ENCODE peak calls at places on chromosomes 6 and 20, in six cellular contexts. J is naive thymus-derived CD4-positive, alpha-beta T cell; T is cardiac muscle cell; O is foreskin fibroblast; P is GM12878; F is adipocyte. L is an unnamed sample.

GRCh38 chr20:7792131-7792869 is 148.0 kb downstream of the HAO1 start:
- DNase-seq in T (no peak), J (no peak), F (no peak), O (no peak), P (no peak), L (no peak)

GRCh38 chr6:56581561-56581960 is 61.1 kb downstream of the DST start:
- DNase-seq in O (peak), T (no peak), P (no peak), F (no peak), J (no peak), L (no peak)

GRCh38 chr6:142313284-142313683 is 11.5 kb downstream of the ADGRG6 start:
- DNase-seq in T (no peak), F (peak), O (peak), J (no peak), P (no peak), L (no peak)

GRCh38 chr6:45378324-45378926 is 691 bp upstream of the SUPT3H start:
- DNase-seq in P (no peak), J (no peak), F (peak), T (peak), O (no peak), L (no peak)

GRCh38 chr20:7841291-7841966 is 98.8 kb downstream of the HAO1 start:
- DNase-seq in F (peak), O (peak), T (no peak), J (no peak), P (no peak), L (no peak)

GRCh38 chr20:16703570-16703969 is 26.3 kb upstream of the SNRPB2 start:
- DNase-seq in T (no peak), O (no peak), F (no peak), P (no peak), J (no peak), L (no peak)

GRCh38 chr6:43608310-43608763 is 20.7 kb downstream of the GTPBP2 start:
- DNase-seq in P (peak), F (peak), T (peak), J (peak), O (peak), L (no peak)

GRCh38 chr6:147528511-147529145 is 20.1 kb downstream of the SAMD5 start:
- DNase-seq in F (peak), P (no peak), O (no peak), T (no peak), J (no peak), L (no peak)

GRCh38 chr6:134235937-134236751 is 81.8 kb downstream of the SGK1 start:
- DNase-seq in T (no peak), J (no peak), P (peak), F (peak), O (peak), L (no peak)

GRCh38 chr6:114096553-114097172 is 125.7 kb upstream of the HDAC2 start:
- DNase-seq in O (peak), F (peak), J (peak), T (peak), P (no peak), L (no peak)

GRCh38 chr6:12008366-12009179 is 3.5 kb upstream of the HIVEP1 start:
- DNase-seq in J (peak), T (peak), O (peak), F (peak), P (peak), L (peak)

GRCh38 chr20:23061713-23062561 is 12.5 kb upstream of the THBD start:
- DNase-seq in J (no peak), F (peak), O (peak), T (no peak), P (no peak), L (no peak)

GRCh38 chr20:64210661-64211369 is 44.7 kb upstream of the PCMTD2 start:
- DNase-seq in P (no peak), J (no peak), O (peak), T (no peak), F (peak), L (no peak)

GRCh38 chr20:64212750-64213149 is 42.8 kb upstream of the PCMTD2 start:
- DNase-seq in O (peak), P (no peak), F (peak), T (no peak), J (no peak), L (no peak)

GRCh38 chr20:64214952-64215351 is 40.6 kb upstream of the PCMTD2 start:
- DNase-seq in J (no peak), T (no peak), O (no peak), P (no peak), F (no peak), L (no peak)

GRCh38 chr20:64214113-64214512 is 41.4 kb upstream of the PCMTD2 start:
- DNase-seq in T (no peak), P (no peak), O (no peak), F (no peak), J (no peak), L (no peak)

DNA sequence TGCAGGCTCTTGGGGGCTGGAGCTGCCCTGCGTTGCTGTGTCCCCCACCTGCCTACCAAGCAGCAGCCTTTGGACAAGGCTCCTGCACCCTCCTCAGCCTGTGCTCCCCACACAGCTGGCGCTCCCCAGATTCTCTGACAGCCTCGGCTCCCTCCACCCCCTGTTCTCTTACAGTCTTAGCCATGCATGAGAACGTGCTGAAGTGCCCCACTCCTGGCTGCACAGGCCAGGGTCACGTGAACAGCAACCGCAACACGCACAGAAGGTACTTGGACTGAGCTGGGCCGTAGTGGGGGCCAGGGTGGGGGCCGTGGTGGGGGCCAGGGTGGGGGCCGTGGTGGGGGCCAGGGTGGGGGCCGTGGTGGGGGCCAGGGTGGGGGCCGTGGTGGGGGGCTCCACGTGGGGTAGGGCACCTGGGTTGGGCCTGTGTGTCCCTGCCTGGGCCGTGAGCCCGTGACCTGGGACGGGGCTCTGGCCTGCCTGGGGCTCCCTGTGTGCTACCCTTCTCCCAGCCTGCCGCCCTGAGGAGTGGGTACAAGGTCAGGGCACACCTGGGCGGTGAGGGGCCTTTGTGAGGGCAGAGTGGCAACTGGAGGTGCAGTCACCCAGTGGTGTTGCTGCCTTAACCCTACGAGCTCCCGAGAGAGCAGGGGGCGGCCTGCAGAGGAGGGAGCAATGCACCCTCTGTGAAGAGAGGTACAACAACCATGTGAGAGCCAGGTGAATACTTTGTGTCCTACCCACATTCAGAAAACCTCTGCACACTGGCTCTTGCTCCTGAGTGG is 43.5 kb upstream of the PCMTD2 start:
- DNase-seq in J (no peak), P (no peak), O (no peak), T (no peak), F (no peak), L (no peak)
- H3K4me3 ChIP-seq in J (no peak), P (no peak), O (no peak), T (no peak), F (no peak), L (no peak)

GRCh38 chr6:102417368-102417767 is 1023.9 kb downstream of the GRIK2 start:
- DNase-seq in J (no peak), O (no peak), T (no peak), F (no peak), P (no peak), L (no peak)
- H3K4me3 ChIP-seq in J (no peak), O (no peak), T (no peak), F (no peak), P (no peak), L (no peak)

GRCh38 chr20:41045680-41046079 is 17.1 kb downstream of the TOP1 start:
- DNase-seq in T (no peak), P (no peak), J (no peak), F (no peak), O (no peak), L (no peak)

GRCh38 chr20:41046716-41047115 is 18.1 kb downstream of the TOP1 start:
- DNase-seq in P (no peak), T (no peak), O (peak), F (no peak), J (no peak), L (no peak)

GRCh38 chr20:41047975-41048305 is 19.3 kb downstream of the TOP1 start:
- DNase-seq in O (no peak), J (peak), T (no peak), F (peak), P (no peak), L (no peak)

GRCh38 chr20:41048475-41049242 is 20.0 kb downstream of the TOP1 start:
- DNase-seq in T (no peak), P (no peak), O (no peak), F (no peak), J (peak), L (no peak)

GRCh38 chr20:41047279-41047974 is 18.8 kb downstream of the TOP1 start:
- DNase-seq in P (no peak), O (no peak), J (no peak), F (no peak), T (no peak), L (no peak)
- H3K4me3 ChIP-seq in P (peak), O (peak), J (peak), F (peak), T (no peak), L (peak)

GRCh38 chr6:40419377-40419776 is 167.8 kb downstream of the LRFN2 start:
- DNase-seq in J (no peak), O (peak), F (no peak), P (no peak), T (no peak), L (no peak)
- H3K4me3 ChIP-seq in J (no peak), O (no peak), F (no peak), P (no peak), T (no peak), L (no peak)

GRCh38 chr20:52105045-52105572 is 86.5 kb downstream of the ZFP64 start:
- DNase-seq in F (peak), J (no peak), P (no peak), T (peak), O (peak), L (no peak)

GRCh38 chr20:52103469-52103910 is 88.1 kb downstream of the ZFP64 start:
- DNase-seq in T (no peak), J (peak), O (peak), P (no peak), F (peak), L (no peak)

GRCh38 chr20:52103911-52104545 is 87.6 kb downstream of the ZFP64 start:
- DNase-seq in T (no peak), J (no peak), F (peak), P (no peak), O (peak), L (no peak)

GRCh38 chr20:52104546-52105044 is 87.0 kb downstream of the ZFP64 start:
- DNase-seq in P (no peak), O (peak), T (peak), F (peak), J (no peak), L (no peak)

GRCh38 chr20:52105573-52106422 is 85.8 kb downstream of the ZFP64 start:
- DNase-seq in T (peak), J (no peak), P (no peak), O (peak), F (peak), L (no peak)
- H3K4me3 ChIP-seq in T (peak), J (peak), P (peak), O (peak), F (peak), L (peak)

DNA sequence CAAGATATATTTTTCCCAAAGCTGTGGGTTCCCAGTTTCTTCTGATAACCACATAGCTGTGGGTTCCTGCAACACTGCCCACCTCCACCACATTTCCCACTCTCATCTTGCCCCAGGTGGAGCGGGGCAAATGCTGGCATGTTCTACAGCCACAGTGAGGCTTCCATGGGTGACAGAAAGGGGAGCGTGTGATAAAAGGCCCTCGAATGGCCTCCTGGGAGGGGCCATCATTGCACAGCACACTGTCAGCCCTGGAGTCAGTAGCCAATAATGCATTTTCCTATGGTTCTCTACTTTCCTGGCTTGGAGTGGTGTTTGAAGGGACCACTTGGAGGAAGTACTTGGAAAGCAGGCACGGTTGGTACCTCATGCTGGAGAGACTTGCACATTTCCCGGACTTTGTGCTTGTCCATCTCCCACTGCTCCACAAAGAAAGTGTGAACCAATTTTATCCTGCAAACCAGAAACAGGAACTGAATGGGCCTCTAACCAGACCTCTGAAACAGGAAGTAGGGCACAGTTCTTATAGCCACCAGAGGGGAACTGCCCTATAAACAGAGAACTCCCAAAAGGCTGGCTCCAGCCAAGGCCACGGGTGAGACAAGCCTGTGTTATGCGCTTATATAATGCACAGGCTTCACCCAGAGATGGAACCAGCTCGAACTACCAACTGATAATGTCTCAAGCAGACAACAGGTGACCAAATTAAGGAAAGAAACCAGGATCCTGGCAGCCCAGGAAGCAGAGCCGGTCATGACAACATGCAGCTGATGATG is 8.6 kb downstream of the MAP3K5 start:
- DNase-seq in F (no peak), O (no peak), P (no peak), J (no peak), T (no peak), L (no peak)
- H3K4me3 ChIP-seq in F (no peak), O (no peak), P (peak), J (peak), T (no peak), L (no peak)

DNA sequence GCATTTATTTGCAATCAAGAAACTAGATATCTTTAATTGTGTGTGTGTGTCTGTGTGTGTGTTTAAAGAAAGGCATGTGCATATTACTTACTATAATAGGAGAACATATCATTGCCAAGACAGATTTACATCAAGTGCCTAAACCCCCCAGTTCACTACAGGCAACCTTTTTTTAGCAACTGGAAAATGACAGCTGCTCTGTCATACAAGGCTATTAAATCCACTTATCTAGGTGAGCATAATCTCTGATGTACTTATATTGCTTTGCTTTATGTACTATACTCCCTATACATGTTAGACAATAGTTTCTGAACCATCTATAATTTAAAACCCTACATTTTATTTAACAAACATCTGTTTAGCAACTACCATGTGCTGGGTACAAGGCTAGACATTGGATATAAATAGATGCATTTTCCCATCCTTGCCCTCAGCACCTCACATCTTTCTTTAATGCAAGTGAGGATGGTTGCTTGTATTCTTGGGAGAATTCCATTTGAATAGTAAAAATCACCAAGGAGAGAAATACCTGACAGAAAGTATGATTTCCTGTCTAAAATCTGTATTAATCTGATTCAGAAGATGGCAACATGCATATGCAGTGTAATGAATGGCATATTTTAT is 398.3 kb downstream of the LAMA2 start:
- DNase-seq in O (no peak), J (no peak), P (no peak), F (no peak), T (no peak), L (no peak)
- H3K4me3 ChIP-seq in O (no peak), J (no peak), P (no peak), F (no peak), T (no peak), L (no peak)

L was measured in suprapubic skin.